ENCODE peak calls at places on chromosomes 2 and 18, in seven cellular contexts. H is activated CD8-positive, alpha-beta memory T cell treated with anti-CD3 and anti-CD28 coated beads, Interleukin-2, amount 50 U/mL, for 48 hours; D is A549; S is gastrocnemius medialis; F is suprapubic skin; L is HTR-8/SVneo; J is stimulated activated CD8-positive, alpha-beta memory T cell treated with anti-CD3 and anti-CD28 coated beads, Interleukin-4, amount 100 ng/mL, for 4 hours. Z is an unnamed sample.

GRCh38 chr2:71348302-71348701 is 16.7 kb downstream of the ZNF638 start:
- DNase-seq in H (no peak), D (no peak), S (no peak), F (no peak), L (no peak), J (no peak), Z (no peak)

GRCh38 chr2:231672617-231673347 is 35.5 kb upstream of the PTMA start:
- DNase-seq in H (peak), D (peak), S (no peak), F (no peak), L (peak), J (no peak), Z (no peak)

GRCh38 chr2:129782618-129782960 is 196.9 kb upstream of the RAB6C start:
- DNase-seq in H (no peak), D (no peak), S (no peak), F (no peak), L (no peak), J (no peak), Z (no peak)

GRCh38 chr2:113848758-113849460 is 41.0 kb upstream of the ACTR3 start:
- DNase-seq in H (peak), D (peak), S (no peak), F (no peak), L (no peak), J (no peak), Z (no peak)

GRCh38 chr2:3630631-3631030 is 27.4 kb upstream of the ALLC start:
- DNase-seq in H (no peak), D (no peak), S (no peak), F (no peak), L (no peak), J (no peak), Z (no peak)

GRCh38 chr2:191899442-191899841 is 52.6 kb upstream of the CAVIN2 start:
- DNase-seq in H (no peak), D (no peak), S (no peak), F (no peak), L (peak), J (no peak), Z (no peak)

GRCh38 chr2:7375901-7376300 is 458.7 kb downstream of the RNF144A start:
- DNase-seq in H (no peak), D (no peak), S (no peak), F (no peak), L (no peak), J (no peak), Z (no peak)

GRCh38 chr2:115413796-115414195 is 971.4 kb downstream of the DPP10 start:
- DNase-seq in H (no peak), D (no peak), S (no peak), F (no peak), L (no peak), J (no peak), Z (no peak)

GRCh38 chr2:28341208-28341891 is 51.3 kb upstream of the FOSL2 start:
- DNase-seq in H (no peak), D (no peak), S (no peak), F (no peak), L (no peak), J (no peak), Z (no peak)

GRCh38 chr18:26307161-26307773 is 81.0 kb downstream of the TAF4B start:
- DNase-seq in H (no peak), D (peak), S (no peak), F (no peak), L (peak), J (no peak), Z (peak)

GRCh38 chr2:189293164-189293563 is 113.6 kb upstream of the COL5A2 start:
- DNase-seq in H (no peak), D (no peak), S (no peak), F (no peak), L (no peak), J (no peak), Z (no peak)

GRCh38 chr18:59848002-59848401 is 51.8 kb upstream of the PMAIP1 start:
- DNase-seq in H (no peak), D (no peak), S (no peak), F (no peak), L (no peak), J (no peak), Z (no peak)